ENCODE peak calls at places on chromosomes 16 and 17, in six cellular contexts. One of them, this sample, is unnamed.

GRCh38 chr16:86664518-86665318 is 86.4 kb downstream of the FOXL1 start:
- DNase-seq in GM12878: peak; percentile 71
- DNase-seq in IMR-90: peak; percentile 98
- DNase-seq in PC-3: peak; percentile 91
- DNase-seq in heart left ventricle: no peak
- DNase-seq in astrocyte of the spinal cord: peak; percentile 97
- DNase-seq in this sample: peak; percentile 90

GRCh38 chr16:89324056-89325010 is 106.8 kb downstream of the ZNF778 start:
- DNase-seq in astrocyte of the spinal cord: peak; percentile 91
- DNase-seq in IMR-90: peak; percentile 92
- DNase-seq in heart left ventricle: no peak
- DNase-seq in PC-3: peak; percentile 20
- DNase-seq in GM12878: peak; percentile 90
- DNase-seq in this sample: peak; percentile 79

GRCh38 chr17:60039509-60040442 is 38.9 kb downstream of the HEATR6 start:
- DNase-seq in astrocyte of the spinal cord: no peak
- DNase-seq in heart left ventricle: no peak
- DNase-seq in IMR-90: no peak
- DNase-seq in GM12878: no peak
- DNase-seq in PC-3: no peak
- DNase-seq in this sample: no peak

GRCh38 chr17:51085150-51085805 is 35.4 kb downstream of the SPAG9 start:
- DNase-seq in GM12878: no peak
- DNase-seq in heart left ventricle: no peak
- DNase-seq in astrocyte of the spinal cord: peak; percentile 19
- DNase-seq in PC-3: peak; percentile 90
- DNase-seq in IMR-90: peak; percentile 39
- DNase-seq in this sample: peak; percentile 62

GRCh38 chr17:72719582-72720493 is 372.6 kb downstream of the SLC39A11 start:
- DNase-seq in GM12878: no peak
- DNase-seq in PC-3: no peak
- DNase-seq in astrocyte of the spinal cord: peak; percentile 92
- DNase-seq in IMR-90: peak; percentile 67
- DNase-seq in heart left ventricle: no peak
- DNase-seq in this sample: no peak

GRCh38 chr16:49698931-49699715 is 156.8 kb downstream of the ZNF423 start:
- DNase-seq in astrocyte of the spinal cord: peak; percentile 55
- DNase-seq in GM12878: no peak
- DNase-seq in heart left ventricle: peak; percentile 80
- DNase-seq in IMR-90: no peak
- DNase-seq in PC-3: no peak
- DNase-seq in this sample: peak; percentile 82

GRCh38 chr17:2173005-2173404 is 118.1 kb downstream of the HIC1 start:
- DNase-seq in GM12878: no peak
- DNase-seq in PC-3: no peak
- DNase-seq in IMR-90: peak; percentile 61
- DNase-seq in astrocyte of the spinal cord: peak; percentile 37
- DNase-seq in heart left ventricle: peak; percentile 50
- DNase-seq in this sample: peak; percentile 56

GRCh38 chr17:66142428-66142827 is 49.5 kb downstream of the CEP112 start:
- DNase-seq in IMR-90: no peak
- DNase-seq in astrocyte of the spinal cord: no peak
- DNase-seq in GM12878: no peak
- DNase-seq in PC-3: no peak
- DNase-seq in heart left ventricle: no peak
- DNase-seq in this sample: no peak

GRCh38 chr17:28716740-28717577 is 709 bp downstream of the RAB34 start:
- DNase-seq in astrocyte of the spinal cord: peak; percentile 50
- DNase-seq in GM12878: no peak
- DNase-seq in IMR-90: peak; percentile 19
- DNase-seq in PC-3: peak; percentile 22
- DNase-seq in heart left ventricle: peak; percentile 55
- DNase-seq in this sample: peak; percentile 41

GRCh38 chr16:86363057-86363490 is 147.3 kb upstream of the FOXF1 start:
- DNase-seq in GM12878: no peak
- DNase-seq in PC-3: peak; percentile 43
- DNase-seq in astrocyte of the spinal cord: peak; percentile 91
- DNase-seq in IMR-90: peak; percentile 98
- DNase-seq in heart left ventricle: no peak
- DNase-seq in this sample: peak; percentile 96

GRCh38 chr17:16934836-16935235 is 37.1 kb downstream of the TNFRSF13B start:
- DNase-seq in PC-3: no peak
- DNase-seq in heart left ventricle: no peak
- DNase-seq in astrocyte of the spinal cord: no peak
- DNase-seq in IMR-90: no peak
- DNase-seq in GM12878: no peak
- DNase-seq in this sample: no peak

GRCh38 chr16:72285728-72286127 is 113.8 kb upstream of the PMFBP1 start:
- DNase-seq in GM12878: no peak
- DNase-seq in astrocyte of the spinal cord: peak; percentile 16
- DNase-seq in heart left ventricle: no peak
- DNase-seq in IMR-90: peak; percentile 11
- DNase-seq in PC-3: no peak
- DNase-seq in this sample: no peak

GRCh38 chr17:56891751-56892150 is 22.1 kb downstream of the TRIM25 start:
- DNase-seq in astrocyte of the spinal cord: no peak
- DNase-seq in PC-3: no peak
- DNase-seq in IMR-90: no peak
- DNase-seq in GM12878: no peak
- DNase-seq in heart left ventricle: no peak
- DNase-seq in this sample: no peak

GRCh38 chr16:81447383-81448101 is 2.9 kb downstream of the CMIP start:
- DNase-seq in astrocyte of the spinal cord: no peak
- DNase-seq in GM12878: no peak
- DNase-seq in PC-3: peak; percentile 44
- DNase-seq in IMR-90: no peak
- DNase-seq in heart left ventricle: no peak
- DNase-seq in this sample: no peak

GRCh38 chr17:78784397-78784751 is 2.3 kb upstream of the CYTH1 start:
- DNase-seq in IMR-90: no peak
- DNase-seq in astrocyte of the spinal cord: no peak
- DNase-seq in PC-3: no peak
- DNase-seq in heart left ventricle: no peak
- DNase-seq in GM12878: no peak
- DNase-seq in this sample: no peak

GRCh38 chr16:56357291-56357764 is 68.0 kb downstream of the AMFR start:
- DNase-seq in IMR-90: peak; percentile 63
- DNase-seq in heart left ventricle: no peak
- DNase-seq in astrocyte of the spinal cord: no peak
- DNase-seq in PC-3: peak; percentile 11
- DNase-seq in GM12878: no peak
- DNase-seq in this sample: peak; percentile 63

GRCh38 chr17:54353789-54354525 is 531.2 kb downstream of the KIF2B start:
- DNase-seq in PC-3: no peak
- DNase-seq in astrocyte of the spinal cord: no peak
- DNase-seq in IMR-90: no peak
- DNase-seq in heart left ventricle: no peak
- DNase-seq in GM12878: no peak
- DNase-seq in this sample: no peak

GRCh38 chr16:88978608-88979346 is 1.8 kb upstream of the CBFA2T3 start:
- DNase-seq in IMR-90: no peak
- DNase-seq in PC-3: no peak
- DNase-seq in GM12878: peak; percentile 47
- DNase-seq in astrocyte of the spinal cord: no peak
- DNase-seq in heart left ventricle: no peak
- DNase-seq in this sample: no peak

GRCh38 chr16:56547949-56548567 is 16.8 kb upstream of the MT4 start:
- DNase-seq in GM12878: no peak
- DNase-seq in PC-3: no peak
- DNase-seq in astrocyte of the spinal cord: no peak
- DNase-seq in IMR-90: no peak
- DNase-seq in heart left ventricle: no peak
- DNase-seq in this sample: no peak

GRCh38 chr17:78271419-78272160 is 40.2 kb downstream of the TMEM235 start:
- DNase-seq in IMR-90: no peak
- DNase-seq in GM12878: no peak
- DNase-seq in astrocyte of the spinal cord: no peak
- DNase-seq in PC-3: no peak
- DNase-seq in heart left ventricle: no peak
- DNase-seq in this sample: no peak

GRCh38 chr17:9658593-9659211 is 13.4 kb downstream of the USP43 start:
- DNase-seq in PC-3: no peak
- DNase-seq in GM12878: no peak
- DNase-seq in heart left ventricle: no peak
- DNase-seq in astrocyte of the spinal cord: peak; percentile 70
- DNase-seq in IMR-90: no peak
- DNase-seq in this sample: no peak

GRCh38 chr16:70778901-70779309 is 22.1 kb downstream of the VAC14 start:
- DNase-seq in IMR-90: peak; percentile 92
- DNase-seq in PC-3: peak; percentile 72
- DNase-seq in GM12878: no peak
- DNase-seq in astrocyte of the spinal cord: peak; percentile 89
- DNase-seq in heart left ventricle: peak; percentile 47
- DNase-seq in this sample: peak; percentile 95

GRCh38 chr17:15213381-15214087 is 51.6 kb downstream of the PMP22 start:
- DNase-seq in astrocyte of the spinal cord: peak; percentile 4
- DNase-seq in IMR-90: peak; percentile 16
- DNase-seq in PC-3: peak; percentile 65
- DNase-seq in heart left ventricle: no peak
- DNase-seq in GM12878: no peak
- DNase-seq in this sample: peak; percentile 30

GRCh38 chr16:27924411-27925118 is 138.9 kb downstream of the GSG1L start:
- DNase-seq in GM12878: no peak
- DNase-seq in IMR-90: no peak
- DNase-seq in PC-3: peak; percentile 24
- DNase-seq in heart left ventricle: no peak
- DNase-seq in astrocyte of the spinal cord: no peak
- DNase-seq in this sample: peak; percentile 41

GRCh38 chr17:57861737-57862409 is 12.0 kb upstream of the MRPS23 start:
- DNase-seq in IMR-90: no peak
- DNase-seq in astrocyte of the spinal cord: no peak
- DNase-seq in heart left ventricle: peak; percentile 81
- DNase-seq in GM12878: no peak
- DNase-seq in PC-3: peak; percentile 43
- DNase-seq in this sample: peak; percentile 37

GRCh38 chr16:29170393-29171239 is 185.8 kb downstream of the LAT start:
- DNase-seq in PC-3: no peak
- DNase-seq in IMR-90: no peak
- DNase-seq in astrocyte of the spinal cord: no peak
- DNase-seq in heart left ventricle: peak; percentile 67
- DNase-seq in GM12878: no peak
- DNase-seq in this sample: no peak

GRCh38 chr17:17745476-17746455 is 64.5 kb downstream of the RAI1 start:
- DNase-seq in astrocyte of the spinal cord: no peak
- DNase-seq in GM12878: no peak
- DNase-seq in PC-3: no peak
- DNase-seq in IMR-90: no peak
- DNase-seq in heart left ventricle: no peak
- DNase-seq in this sample: no peak

GRCh38 chr16:15521758-15522509 is 87.5 kb downstream of the BMERB1 start:
- DNase-seq in IMR-90: no peak
- DNase-seq in PC-3: no peak
- DNase-seq in heart left ventricle: peak; percentile 31
- DNase-seq in astrocyte of the spinal cord: no peak
- DNase-seq in GM12878: no peak
- DNase-seq in this sample: peak; percentile 56

GRCh38 chr16:15521390-15521757 is 87.0 kb downstream of the BMERB1 start:
- DNase-seq in astrocyte of the spinal cord: no peak
- DNase-seq in GM12878: no peak
- DNase-seq in PC-3: no peak
- DNase-seq in heart left ventricle: no peak
- DNase-seq in IMR-90: no peak
- DNase-seq in this sample: no peak

GRCh38 chr16:15524966-15525365 is 90.6 kb downstream of the BMERB1 start:
- DNase-seq in astrocyte of the spinal cord: no peak
- DNase-seq in heart left ventricle: no peak
- DNase-seq in GM12878: no peak
- DNase-seq in PC-3: no peak
- DNase-seq in IMR-90: no peak
- DNase-seq in this sample: no peak

GRCh38 chr16:15523939-15524338 is 89.6 kb downstream of the BMERB1 start:
- DNase-seq in GM12878: no peak
- DNase-seq in PC-3: no peak
- DNase-seq in IMR-90: peak; percentile 22
- DNase-seq in heart left ventricle: no peak
- DNase-seq in astrocyte of the spinal cord: no peak
- DNase-seq in this sample: no peak

DNA sequence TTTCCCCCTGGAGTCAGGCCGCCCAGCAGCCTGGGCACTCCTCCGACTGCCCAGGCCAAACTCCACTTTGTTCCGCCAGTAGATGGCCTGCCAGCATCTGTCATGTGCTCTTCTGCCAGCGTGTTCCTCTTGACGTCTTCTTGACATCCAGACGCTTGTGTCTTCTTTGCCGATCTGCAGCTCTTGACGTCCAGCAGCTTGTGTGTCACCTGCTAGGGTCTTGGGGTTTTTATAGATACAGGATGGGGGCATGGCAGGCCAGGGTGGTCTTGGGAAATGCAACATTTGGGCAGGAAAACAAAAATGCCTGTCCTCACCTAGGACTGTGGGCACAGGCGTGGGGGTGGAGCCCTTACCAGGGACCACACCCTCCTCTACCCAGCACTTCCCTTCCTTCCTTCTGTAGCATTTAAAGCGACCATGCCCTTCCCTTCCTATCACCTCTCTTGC is 88.7 kb downstream of the BMERB1 start:
- DNase-seq in heart left ventricle: peak; percentile 51
- DNase-seq in PC-3: no peak
- DNase-seq in GM12878: no peak
- DNase-seq in IMR-90: no peak
- DNase-seq in astrocyte of the spinal cord: no peak
- DNase-seq in this sample: no peak
- TF ChIP-seq CTCF in heart left ventricle: peak; percentile 10
- TF ChIP-seq CTCF in PC-3: no peak
- TF ChIP-seq CTCF in GM12878: no peak
- TF ChIP-seq CTCF in IMR-90: no peak
- TF ChIP-seq CTCF in astrocyte of the spinal cord: no peak
- TF ChIP-seq CTCF in this sample: no peak

GRCh38 chr17:7249219-7249618 is 2.3 kb downstream of the CTDNEP1 start:
- DNase-seq in astrocyte of the spinal cord: no peak
- DNase-seq in GM12878: no peak
- DNase-seq in IMR-90: no peak
- DNase-seq in heart left ventricle: no peak
- DNase-seq in PC-3: no peak
- DNase-seq in this sample: no peak
- H3K4me3 ChIP-seq in astrocyte of the spinal cord: no peak overlapping the region
- H3K4me3 ChIP-seq in GM12878: peak overlapping the region; percentile 90
- H3K4me3 ChIP-seq in IMR-90: no peak overlapping the region
- H3K4me3 ChIP-seq in heart left ventricle: peak overlapping the region; percentile 90
- H3K4me3 ChIP-seq in PC-3: peak overlapping the region; percentile 92
- H3K4me3 ChIP-seq in this sample: peak overlapping the region; percentile 13

DNA sequence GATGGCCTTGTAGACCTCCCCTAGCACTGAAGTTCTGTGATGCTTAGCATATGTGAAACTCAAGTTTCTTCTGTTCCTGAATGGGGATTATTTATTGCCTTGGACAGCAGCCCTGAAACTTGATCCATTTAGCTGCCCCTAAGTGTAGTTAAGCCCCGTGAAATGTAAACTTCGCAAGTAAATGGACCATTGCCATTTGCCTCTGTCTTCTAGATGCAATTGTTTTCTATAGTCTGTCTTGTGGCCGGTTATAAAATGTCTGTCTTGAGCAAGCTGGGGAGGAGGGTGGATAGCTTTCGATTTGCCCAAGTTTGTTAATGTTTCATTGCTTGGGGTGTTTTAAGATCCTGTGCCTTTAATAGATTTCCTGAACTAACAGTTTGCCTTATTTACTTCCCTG is 261.8 kb downstream of the CDH13 start:
- DNase-seq in heart left ventricle: no peak
- DNase-seq in GM12878: no peak
- DNase-seq in PC-3: no peak
- DNase-seq in IMR-90: peak; percentile 95
- DNase-seq in astrocyte of the spinal cord: peak; percentile 67
- DNase-seq in this sample: peak; percentile 77
- TF ChIP-seq CTCF in heart left ventricle: no peak
- TF ChIP-seq CTCF in GM12878: no peak
- TF ChIP-seq CTCF in PC-3: no peak
- TF ChIP-seq CTCF in IMR-90: no peak
- TF ChIP-seq CTCF in astrocyte of the spinal cord: no peak
- TF ChIP-seq CTCF in this sample: no peak

GRCh38 chr17:63649813-63650212 is 27.6 kb downstream of the MAP3K3 start:
- DNase-seq in PC-3: no peak
- DNase-seq in heart left ventricle: no peak
- DNase-seq in IMR-90: no peak
- DNase-seq in GM12878: no peak
- DNase-seq in astrocyte of the spinal cord: no peak
- DNase-seq in this sample: no peak
- H3K4me3 ChIP-seq in PC-3: no peak overlapping the region
- H3K4me3 ChIP-seq in heart left ventricle: no peak overlapping the region
- H3K4me3 ChIP-seq in IMR-90: no peak overlapping the region
- H3K4me3 ChIP-seq in GM12878: no peak overlapping the region
- H3K4me3 ChIP-seq in astrocyte of the spinal cord: no peak overlapping the region
- H3K4me3 ChIP-seq in this sample: no peak overlapping the region

This sample was measured in fibroblast of the aortic adventitia.